ENCODE peak calls at places on chromosomes 13 and 19, in ten cellular contexts. P is HT1080; A is tibial artery; Z is GM04504; X is posterior cingulate gyrus; Y is NCI-H1694 treated with DMSO at 0.1 percent for 48 hours; E is T-cell; R is GF-D8; L is activated CD8-positive, alpha-beta T cell treated with anti-CD3 and anti-CD28 coated beads for 36 hours; B is stimulated activated naive CD4-positive, alpha-beta T cell. C is an unnamed sample.

GRCh38 chr13:110423689-110424302 is 116.7 kb downstream of the COL4A2 start:
- DNase-seq in Z (no peak), R (no peak), A (no peak), Y (no peak), L (no peak), P (no peak), B (no peak), E (no peak), X (no peak), C (no peak)

GRCh38 chr19:28468701-28469459 is 744.1 kb downstream of the UQCRFS1 start:
- DNase-seq in A (no peak), R (peak; percentile 77), P (peak; percentile 49), X (peak; percentile 87), Z (no peak), B (peak; percentile 27), E (peak; percentile 9), Y (no peak), L (peak; percentile 44), C (no peak)

GRCh38 chr19:13732337-13732736 is 32.0 kb upstream of the MRI1 start:
- DNase-seq in P (no peak), B (no peak), L (no peak), A (no peak), Z (no peak), R (no peak), X (no peak), Y (no peak), E (no peak), C (no peak)

GRCh38 chr19:49818691-49819331 is 722 bp downstream of the MED25 start:
- DNase-seq in P (no peak), B (no peak), Z (no peak), A (no peak), R (no peak), Y (no peak), X (no peak), L (no peak), E (no peak), C (no peak)

GRCh38 chr19:12733369-12733896 is 1.1 kb downstream of the TRIR start:
- DNase-seq in Z (no peak), E (no peak), P (peak; percentile 50), A (no peak), X (no peak), L (peak; percentile 79), R (peak; percentile 50), B (peak; percentile 25), Y (peak; percentile 9), C (no peak)

GRCh38 chr19:1265611-1266115 is 3.5 kb upstream of the CIRBP start:
- DNase-seq in X (no peak), L (peak; percentile 79), R (no peak), E (no peak), Y (no peak), B (no peak), P (peak; percentile 81), Z (peak; percentile 84), A (peak; percentile 95), C (no peak)

GRCh38 chr13:41053384-41053826 is 7.9 kb upstream of the WBP4 start:
- DNase-seq in X (no peak), L (no peak), E (no peak), A (no peak), Z (peak; percentile 64), B (no peak), Y (no peak), R (peak; percentile 52), P (no peak), C (no peak)

GRCh38 chr19:18300930-18301717 is 19.7 kb upstream of the JUND start:
- DNase-seq in L (no peak), Z (no peak), A (peak; percentile 96), B (no peak), P (peak; percentile 68), E (no peak), Y (no peak), R (no peak), X (peak; percentile 76), C (no peak)

GRCh38 chr13:97117388-97117910 is 104.7 kb upstream of the MBNL2 start:
- DNase-seq in B (no peak), L (no peak), Y (no peak), X (no peak), Z (no peak), P (no peak), R (no peak), E (no peak), A (no peak), C (no peak)

GRCh38 chr13:26257049-26257448 is 3.1 kb downstream of the CDK8 start:
- DNase-seq in B (no peak), R (no peak), P (no peak), A (no peak), Y (no peak), Z (no peak), X (no peak), L (no peak), E (no peak), C (no peak)

GRCh38 chr19:17953869-17954268 is 13.0 kb upstream of the KCNN1 start:
- DNase-seq in A (no peak), R (no peak), X (no peak), P (no peak), B (no peak), L (no peak), E (no peak), Z (no peak), Y (no peak), C (no peak)

GRCh38 chr19:40224342-40225148 is 1.9 kb downstream of the CCNP start:
- DNase-seq in Z (no peak), A (no peak), R (no peak), E (no peak), Y (no peak), B (no peak), P (no peak), L (no peak), X (no peak), C (no peak)

GRCh38 chr13:109275848-109276247 is 510.5 kb downstream of the IRS2 start:
- DNase-seq in X (no peak), B (no peak), A (no peak), L (no peak), R (no peak), Y (no peak), P (peak; percentile 39), E (no peak), Z (no peak), C (no peak)

GRCh38 chr19:49455729-49456128 is 2.7 kb downstream of the ALDH16A1 start:
- DNase-seq in E (no peak), Z (peak; percentile 57), L (no peak), R (no peak), X (no peak), A (no peak), Y (no peak), B (no peak), P (no peak), C (no peak)

GRCh38 chr19:2747349-2747748 is 7.5 kb upstream of the SLC39A3 start:
- DNase-seq in E (no peak), A (no peak), Z (no peak), X (no peak), R (no peak), L (no peak), P (no peak), B (no peak), Y (no peak), C (no peak)

GRCh38 chr19:48443262-48443661 is 2.5 kb upstream of the GRWD1 start:
- DNase-seq in Z (no peak), R (no peak), X (peak; percentile 75), P (no peak), B (peak; percentile 9), E (no peak), A (no peak), L (peak; percentile 6), Y (no peak), C (no peak)

GRCh38 chr13:39023761-39024160 is 14.1 kb downstream of the PROSER1 start:
- DNase-seq in A (no peak), X (no peak), E (no peak), Y (no peak), Z (no peak), R (no peak), B (no peak), L (no peak), P (no peak), C (no peak)

GRCh38 chr19:36916991-36917390 is 859 bp downstream of the ZNF568 start:
- DNase-seq in L (peak; percentile 8), P (peak; percentile 2), B (no peak), E (no peak), X (peak; percentile 70), Y (no peak), R (peak; percentile 15), Z (peak; percentile 17), A (no peak), C (no peak)

GRCh38 chr19:38714354-38714778 is 29.9 kb downstream of the CAPN12 start:
- DNase-seq in Y (no peak), Z (no peak), P (no peak), E (no peak), B (no peak), R (no peak), X (no peak), A (no peak), L (no peak), C (no peak)

GRCh38 chr19:40235238-40236025 is 8.9 kb upstream of the CCNP start:
- DNase-seq in L (no peak), A (peak; percentile 57), X (no peak), R (no peak), Z (no peak), Y (no peak), B (no peak), P (no peak), E (no peak), C (no peak)

GRCh38 chr19:2554856-2555255 is 78.9 kb downstream of the GADD45B start:
- DNase-seq in E (no peak), B (no peak), A (peak; percentile 70), R (no peak), P (peak; percentile 40), Y (no peak), L (no peak), Z (no peak), X (peak; percentile 64), C (no peak)

GRCh38 chr13:100811431-100811830 is 136.8 kb upstream of the TMTC4 start:
- DNase-seq in R (no peak), X (no peak), L (no peak), E (no peak), Z (no peak), A (no peak), B (no peak), Y (peak; percentile 26), P (no peak), C (no peak)

GRCh38 chr19:47240996-47241918 is 10.3 kb upstream of the BBC3 start:
- DNase-seq in L (peak; percentile 95), Y (no peak), P (peak; percentile 48), E (peak; percentile 82), A (no peak), B (peak; percentile 86), X (peak; percentile 91), R (no peak), Z (no peak), C (no peak)

GRCh38 chr13:99489028-99489427 is 12.2 kb upstream of the TM9SF2 start:
- DNase-seq in R (no peak), E (no peak), L (no peak), Z (no peak), P (no peak), Y (no peak), X (no peak), B (no peak), A (no peak), C (no peak)

GRCh38 chr13:95926231-95926630 is 127.0 kb downstream of the UGGT2 start:
- DNase-seq in Z (no peak), X (no peak), B (no peak), P (no peak), E (no peak), L (no peak), Y (no peak), R (no peak), A (no peak), C (no peak)

GRCh38 chr19:48216933-48217332 is 38.8 kb downstream of the CARD8 start:
- DNase-seq in X (no peak), Y (no peak), P (no peak), E (no peak), R (no peak), A (no peak), B (no peak), L (no peak), Z (no peak), C (no peak)

GRCh38 chr19:19382118-19382517 is 23.4 kb upstream of the GATAD2A start:
- DNase-seq in X (no peak), E (no peak), B (no peak), R (no peak), P (no peak), A (no peak), Z (no peak), Y (no peak), L (no peak), C (no peak)

GRCh38 chr13:111604087-111604486 is 283.6 kb downstream of the TEX29 start:
- DNase-seq in A (no peak), E (no peak), X (no peak), R (no peak), Y (no peak), L (no peak), P (no peak), Z (no peak), B (no peak), C (no peak)

C was measured in smooth muscle cell of the brain vasculature.